ENCODE peak calls at places on chromosome 9, in six cellular contexts. One of them, this sample, is unnamed.

GRCh38 chr9:995776-996175 is 19.3 kb downstream of the DMRT3 start:
- DNase-seq in psoas muscle: no peak
- DNase-seq in CD8-positive, alpha-beta T cell: no peak
- DNase-seq in ovary: no peak
- DNase-seq in foreskin fibroblast: peak; percentile 62
- DNase-seq in pancreas: no peak
- DNase-seq in this sample: no peak

GRCh38 chr9:673264-673965 is 168.1 kb upstream of the DMRT1 start:
- DNase-seq in psoas muscle: no peak
- DNase-seq in CD8-positive, alpha-beta T cell: no peak
- DNase-seq in ovary: no peak
- DNase-seq in foreskin fibroblast: peak; percentile 31
- DNase-seq in pancreas: no peak
- DNase-seq in this sample: no peak

GRCh38 chr9:27541740-27542139 is 12.1 kb upstream of the MOB3B start:
- DNase-seq in psoas muscle: no peak
- DNase-seq in CD8-positive, alpha-beta T cell: no peak
- DNase-seq in ovary: no peak
- DNase-seq in foreskin fibroblast: no peak
- DNase-seq in pancreas: no peak
- DNase-seq in this sample: no peak

GRCh38 chr9:132908635-132909034 is 29.9 kb downstream of the SPACA9 start:
- DNase-seq in psoas muscle: no peak
- DNase-seq in CD8-positive, alpha-beta T cell: peak; percentile 56
- DNase-seq in ovary: no peak
- DNase-seq in foreskin fibroblast: no peak
- DNase-seq in pancreas: no peak
- DNase-seq in this sample: no peak

GRCh38 chr9:76516871-76517270 is 57.9 kb downstream of the GCNT1 start:
- DNase-seq in psoas muscle: no peak
- DNase-seq in CD8-positive, alpha-beta T cell: no peak
- DNase-seq in ovary: no peak
- DNase-seq in foreskin fibroblast: no peak
- DNase-seq in pancreas: no peak
- DNase-seq in this sample: no peak

GRCh38 chr9:119307471-119307870 is 61.8 kb downstream of the BRINP1 start:
- DNase-seq in psoas muscle: no peak
- DNase-seq in CD8-positive, alpha-beta T cell: no peak
- DNase-seq in ovary: no peak
- DNase-seq in foreskin fibroblast: no peak
- DNase-seq in pancreas: no peak
- DNase-seq in this sample: no peak

GRCh38 chr9:84668204-84669007 is 1.1 kb upstream of the NTRK2 start:
- DNase-seq in psoas muscle: peak; percentile 74
- DNase-seq in CD8-positive, alpha-beta T cell: no peak
- DNase-seq in ovary: peak; percentile 68
- DNase-seq in foreskin fibroblast: peak; percentile 86
- DNase-seq in pancreas: peak; percentile 74
- DNase-seq in this sample: peak; percentile 90

GRCh38 chr9:110623462-110624025 is 44.0 kb upstream of the SVEP1 start:
- DNase-seq in psoas muscle: no peak
- DNase-seq in CD8-positive, alpha-beta T cell: no peak
- DNase-seq in ovary: peak; percentile 41
- DNase-seq in foreskin fibroblast: peak; percentile 78
- DNase-seq in pancreas: no peak
- DNase-seq in this sample: no peak

GRCh38 chr9:85702881-85703280 is 38.9 kb downstream of the AGTPBP1 start:
- DNase-seq in psoas muscle: no peak
- DNase-seq in CD8-positive, alpha-beta T cell: no peak
- DNase-seq in ovary: no peak
- DNase-seq in foreskin fibroblast: no peak
- DNase-seq in pancreas: no peak
- DNase-seq in this sample: no peak

GRCh38 chr9:6969805-6970204 is 212.0 kb downstream of the KDM4C start:
- DNase-seq in psoas muscle: no peak
- DNase-seq in CD8-positive, alpha-beta T cell: no peak
- DNase-seq in ovary: no peak
- DNase-seq in foreskin fibroblast: no peak
- DNase-seq in pancreas: no peak
- DNase-seq in this sample: no peak

GRCh38 chr9:19373527-19373926 is 6.5 kb downstream of the RPS6 start:
- DNase-seq in psoas muscle: no peak
- DNase-seq in CD8-positive, alpha-beta T cell: no peak
- DNase-seq in ovary: no peak
- DNase-seq in foreskin fibroblast: no peak
- DNase-seq in pancreas: no peak
- DNase-seq in this sample: no peak

GRCh38 chr9:20620658-20621552 is 1.4 kb downstream of the MLLT3 start:
- DNase-seq in psoas muscle: peak; percentile 65
- DNase-seq in CD8-positive, alpha-beta T cell: peak; percentile 76
- DNase-seq in ovary: peak; percentile 50
- DNase-seq in foreskin fibroblast: peak; percentile 66
- DNase-seq in pancreas: peak; percentile 60
- DNase-seq in this sample: peak; percentile 43

GRCh38 chr9:85046475-85046874 is 376.9 kb downstream of the NTRK2 start:
- DNase-seq in psoas muscle: no peak
- DNase-seq in CD8-positive, alpha-beta T cell: no peak
- DNase-seq in ovary: no peak
- DNase-seq in foreskin fibroblast: no peak
- DNase-seq in pancreas: no peak
- DNase-seq in this sample: no peak

GRCh38 chr9:36092509-36093215 is 43.9 kb upstream of the GLIPR2 start:
- DNase-seq in psoas muscle: no peak
- DNase-seq in CD8-positive, alpha-beta T cell: peak; percentile 27
- DNase-seq in ovary: no peak
- DNase-seq in foreskin fibroblast: no peak
- DNase-seq in pancreas: no peak
- DNase-seq in this sample: no peak

DNA sequence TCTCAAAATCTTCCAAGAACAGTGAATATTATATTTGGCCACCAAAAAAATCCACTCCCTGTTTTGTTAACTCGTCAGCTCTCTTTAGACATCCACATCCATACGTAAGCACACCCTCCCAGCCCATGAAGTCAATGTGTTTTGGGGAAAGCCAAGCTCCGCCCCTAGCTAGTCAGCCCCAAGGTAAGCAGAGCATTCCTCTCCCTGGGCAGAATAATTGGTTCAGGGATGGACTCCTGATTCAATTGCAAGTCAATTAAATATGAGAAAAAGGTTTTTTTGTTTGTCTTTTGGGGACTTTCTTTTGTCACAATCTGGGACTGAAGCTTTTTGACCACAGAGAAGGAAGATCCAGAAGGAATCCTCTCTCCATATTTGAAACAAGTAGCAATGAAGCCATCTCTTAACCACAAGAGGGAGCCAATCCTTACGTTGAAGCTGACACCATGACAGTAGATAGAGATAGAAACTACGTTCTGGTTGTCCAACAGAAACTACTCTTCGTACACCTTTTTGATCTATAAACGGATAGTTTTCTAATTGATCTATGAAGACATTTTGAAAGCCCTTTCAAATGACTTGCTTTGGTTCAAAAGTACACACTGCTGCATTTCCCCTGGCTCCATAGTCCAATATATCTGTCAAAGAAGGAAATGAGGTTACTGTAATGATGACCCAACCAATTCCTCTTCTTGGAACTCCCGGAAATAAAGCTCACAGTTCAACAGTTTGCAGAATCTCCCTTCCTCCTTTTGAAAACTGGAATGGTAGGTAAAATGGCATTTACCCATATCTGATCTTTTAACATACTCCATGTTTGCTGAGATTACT is 166.4 kb downstream of the TLE1 start:
- DNase-seq in psoas muscle: no peak
- DNase-seq in CD8-positive, alpha-beta T cell: no peak
- DNase-seq in ovary: no peak
- DNase-seq in foreskin fibroblast: peak; percentile 67
- DNase-seq in pancreas: no peak
- DNase-seq in this sample: no peak
- TF ChIP-seq CTCF in psoas muscle: peak; percentile 66
- TF ChIP-seq CTCF in CD8-positive, alpha-beta T cell: no peak
- TF ChIP-seq CTCF in ovary: no peak
- TF ChIP-seq CTCF in foreskin fibroblast: peak; percentile 60
- TF ChIP-seq CTCF in pancreas: peak; percentile 51
- TF ChIP-seq CTCF in this sample: peak; percentile 52

DNA sequence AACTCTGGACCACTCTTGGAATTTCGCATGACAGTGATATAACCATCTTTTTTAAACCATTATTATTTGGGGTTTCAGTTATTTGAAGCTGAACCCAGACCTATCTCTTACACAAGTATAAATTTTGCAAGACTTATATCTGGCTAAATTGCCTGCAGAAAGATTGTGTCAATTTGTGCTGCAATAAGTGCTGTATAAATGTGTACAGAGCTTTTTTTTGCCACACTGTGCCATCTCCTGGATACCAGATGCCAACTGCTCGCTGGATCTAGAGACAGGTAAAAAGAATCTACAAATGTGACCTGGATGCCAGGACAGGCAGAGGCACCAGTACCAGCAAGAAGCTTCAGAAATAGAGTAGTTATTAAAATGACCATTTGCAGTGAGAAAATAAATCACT is 25.9 kb upstream of the TTC39B start:
- DNase-seq in psoas muscle: no peak
- DNase-seq in CD8-positive, alpha-beta T cell: no peak
- DNase-seq in ovary: no peak
- DNase-seq in foreskin fibroblast: no peak
- DNase-seq in pancreas: no peak
- DNase-seq in this sample: no peak
- TF ChIP-seq CTCF in psoas muscle: no peak
- TF ChIP-seq CTCF in CD8-positive, alpha-beta T cell: no peak
- TF ChIP-seq CTCF in ovary: no peak
- TF ChIP-seq CTCF in foreskin fibroblast: no peak
- TF ChIP-seq CTCF in pancreas: no peak
- TF ChIP-seq CTCF in this sample: no peak

DNA sequence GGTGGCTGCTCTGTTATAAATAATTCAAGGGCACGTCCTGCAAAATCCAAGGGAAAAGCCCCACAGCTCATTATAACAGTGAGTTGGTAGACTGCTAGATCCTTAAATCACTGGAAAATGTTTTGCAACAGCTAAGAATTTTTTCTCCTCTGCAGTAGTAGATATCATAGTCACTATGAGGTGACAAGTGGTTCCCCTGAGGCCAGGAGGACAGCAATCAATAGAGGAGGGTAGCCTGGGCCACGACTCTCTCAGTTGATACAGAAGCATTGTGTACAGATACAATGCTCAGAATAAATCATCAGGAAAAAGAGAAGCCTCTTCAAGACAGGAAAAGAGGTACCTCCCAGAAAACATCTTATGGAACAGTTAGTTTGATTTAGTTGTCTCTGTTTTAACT is 926.4 kb downstream of the TLE4 start:
- DNase-seq in psoas muscle: no peak
- DNase-seq in CD8-positive, alpha-beta T cell: no peak
- DNase-seq in ovary: no peak
- DNase-seq in foreskin fibroblast: no peak
- DNase-seq in pancreas: no peak
- DNase-seq in this sample: no peak
- TF ChIP-seq CTCF in psoas muscle: no peak
- TF ChIP-seq CTCF in CD8-positive, alpha-beta T cell: no peak
- TF ChIP-seq CTCF in ovary: no peak
- TF ChIP-seq CTCF in foreskin fibroblast: no peak
- TF ChIP-seq CTCF in pancreas: no peak
- TF ChIP-seq CTCF in this sample: no peak

GRCh38 chr9:72691671-72692070 is 170.3 kb downstream of the TMC1 start:
- DNase-seq in psoas muscle: no peak
- DNase-seq in CD8-positive, alpha-beta T cell: no peak
- DNase-seq in ovary: no peak
- DNase-seq in foreskin fibroblast: no peak
- DNase-seq in pancreas: no peak
- DNase-seq in this sample: no peak

GRCh38 chr9:72696481-72696880 is 175.1 kb downstream of the TMC1 start:
- DNase-seq in psoas muscle: no peak
- DNase-seq in CD8-positive, alpha-beta T cell: no peak
- DNase-seq in ovary: no peak
- DNase-seq in foreskin fibroblast: no peak
- DNase-seq in pancreas: no peak
- DNase-seq in this sample: no peak

DNA sequence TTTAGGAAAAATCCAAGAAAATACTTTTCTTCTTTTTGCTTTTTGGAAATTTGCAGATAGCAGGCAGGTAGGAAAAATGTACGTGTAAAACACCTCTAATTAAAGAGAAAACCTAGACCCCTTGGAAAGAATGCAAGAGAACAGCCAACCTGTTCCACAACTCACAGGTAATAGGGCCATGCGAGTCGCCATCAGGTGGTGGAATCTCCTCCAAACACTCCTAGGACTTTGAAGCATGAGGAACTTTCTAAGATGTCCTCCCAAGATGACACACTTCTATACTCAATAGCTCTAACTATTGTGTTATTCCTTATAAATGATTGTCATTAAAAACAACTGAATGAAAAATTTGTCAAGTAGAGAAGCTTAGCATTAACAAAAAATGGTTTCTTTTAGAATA is 174.0 kb downstream of the TMC1 start:
- DNase-seq in psoas muscle: no peak
- DNase-seq in CD8-positive, alpha-beta T cell: no peak
- DNase-seq in ovary: no peak
- DNase-seq in foreskin fibroblast: no peak
- DNase-seq in pancreas: no peak
- DNase-seq in this sample: no peak
- TF ChIP-seq CTCF in psoas muscle: no peak
- TF ChIP-seq CTCF in CD8-positive, alpha-beta T cell: no peak
- TF ChIP-seq CTCF in ovary: no peak
- TF ChIP-seq CTCF in foreskin fibroblast: no peak
- TF ChIP-seq CTCF in pancreas: no peak
- TF ChIP-seq CTCF in this sample: no peak

GRCh38 chr9:124267271-124267807 is 9.6 kb downstream of the NEK6 start:
- DNase-seq in psoas muscle: no peak
- DNase-seq in CD8-positive, alpha-beta T cell: no peak
- DNase-seq in ovary: no peak
- DNase-seq in foreskin fibroblast: peak; percentile 95
- DNase-seq in pancreas: peak; percentile 85
- DNase-seq in this sample: peak; percentile 69
- TF ChIP-seq CTCF in psoas muscle: no peak
- TF ChIP-seq CTCF in CD8-positive, alpha-beta T cell: no peak
- TF ChIP-seq CTCF in ovary: no peak
- TF ChIP-seq CTCF in foreskin fibroblast: no peak
- TF ChIP-seq CTCF in pancreas: no peak
- TF ChIP-seq CTCF in this sample: no peak

DNA sequence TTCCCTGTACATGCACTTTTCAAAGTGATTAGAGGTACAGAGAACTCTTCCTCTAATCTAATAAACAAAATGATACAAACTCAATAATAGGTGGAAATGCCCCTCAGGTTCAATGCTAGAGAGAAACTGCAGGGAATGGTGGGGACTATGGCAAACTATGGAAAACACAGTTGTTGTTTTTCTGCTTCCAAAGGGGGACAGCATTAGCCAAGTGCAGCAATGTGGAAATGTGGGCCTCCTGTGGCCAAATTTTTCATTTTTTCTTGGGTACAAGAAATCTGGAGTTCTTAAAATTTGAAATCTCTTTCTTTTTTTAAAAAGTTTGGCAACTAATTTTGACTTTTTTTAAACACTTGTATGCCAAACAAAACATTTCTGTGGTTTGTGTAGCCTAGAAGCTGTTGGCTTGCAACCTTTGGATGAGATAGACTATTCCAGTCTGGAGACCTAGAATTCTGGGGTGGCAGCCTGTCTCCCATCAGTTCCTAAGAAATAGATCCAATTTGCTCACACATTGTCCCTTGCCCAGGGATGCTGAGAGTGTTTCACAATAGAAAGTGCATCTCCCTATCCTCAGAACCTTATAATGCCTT is 218.6 kb downstream of the PAPPA start:
- DNase-seq in psoas muscle: no peak
- DNase-seq in CD8-positive, alpha-beta T cell: no peak
- DNase-seq in ovary: no peak
- DNase-seq in foreskin fibroblast: peak; percentile 20
- DNase-seq in pancreas: no peak
- DNase-seq in this sample: no peak
- TF ChIP-seq CTCF in psoas muscle: no peak
- TF ChIP-seq CTCF in CD8-positive, alpha-beta T cell: no peak
- TF ChIP-seq CTCF in ovary: no peak
- TF ChIP-seq CTCF in foreskin fibroblast: no peak
- TF ChIP-seq CTCF in pancreas: no peak
- TF ChIP-seq CTCF in this sample: no peak

This sample was measured in dorsolateral prefrontal cortex.